ENCODE peak calls at places on chromosomes 3 and 15, in four cellular contexts. P is GM23338, O is HT1080, Y is GM04504. T is an unnamed sample.

GRCh38 chr3:39287216-39287858 is 7.5 kb upstream of the CX3CR1 start:
- DNase-seq in Y (no peak), P (no peak), O (no peak), T (no peak)

GRCh38 chr15:31303434-31304073 is 23.1 kb upstream of the KLF13 start:
- DNase-seq in Y (no peak), O (no peak), P (peak; percentile 44), T (peak; percentile 78)

GRCh38 chr3:171168086-171168485 is 141.6 kb upstream of the SLC2A2 start:
- DNase-seq in O (peak; percentile 70), P (peak; percentile 67), Y (peak; percentile 29), T (peak; percentile 79)

GRCh38 chr3:79490165-79491028 is 277.4 kb downstream of the ROBO1 start:
- DNase-seq in Y (peak; percentile 10), P (peak; percentile 29), O (no peak), T (peak; percentile 44)

GRCh38 chr3:128170866-128171516 is 17.7 kb downstream of the EEFSEC start:
- DNase-seq in Y (peak; percentile 75), O (peak; percentile 79), P (peak; percentile 69), T (peak; percentile 68)

GRCh38 chr3:79297242-79297641 is 470.6 kb downstream of the ROBO1 start:
- DNase-seq in O (peak; percentile 74), Y (peak; percentile 81), P (peak; percentile 4), T (no peak)

GRCh38 chr15:89781055-89781454 is 4.9 kb downstream of the MESP2 start:
- DNase-seq in P (no peak), O (no peak), Y (no peak), T (no peak)

GRCh38 chr3:42032693-42033349 is 58.3 kb upstream of the TRAK1 start:
- DNase-seq in O (peak; percentile 75), P (no peak), Y (peak; percentile 96), T (no peak)

GRCh38 chr3:10459954-10460754 is 45.2 kb downstream of the ATP2B2 start:
- DNase-seq in O (peak; percentile 75), Y (peak; percentile 32), P (peak; percentile 98), T (peak; percentile 99)

T was measured in endodermal cell.